ENCODE peak calls at places on chromosomes 1 and 21, in ten cellular contexts. T, O, X, S, R, H, Z, M, C and N are unnamed samples.
A peak's percentile ranks its signal among the peaks of the same experiment; 100 is the strongest.

GRCh38 chr1:208639382-208639781 is 395.2 kb upstream of the PLXNA2 start:
- DNase-seq in H (no peak), C (no peak), X (no peak), T (no peak), M (no peak), R (no peak), Z (no peak), O (no peak), S (no peak), N (no peak)

GRCh38 chr1:70509996-70510876 is 99.2 kb downstream of the CTH start:
- DNase-seq in H (no peak), O (no peak), Z (peak; percentile 98), R (no peak), S (peak; percentile 30), T (peak; percentile 71), M (no peak), X (peak; percentile 14), C (peak; percentile 98), N (peak; percentile 32)

GRCh38 chr21:21159253-21159899 is 161.2 kb downstream of the NCAM2 start:
- DNase-seq in S (no peak), O (no peak), R (no peak), T (no peak), H (no peak), M (no peak), C (peak; percentile 23), Z (no peak), X (no peak), N (no peak)

GRCh38 chr1:76622774-76623173 is 244.5 kb upstream of the ST6GALNAC5 start:
- DNase-seq in T (no peak), X (no peak), H (no peak), R (no peak), C (no peak), O (no peak), M (no peak), Z (no peak), S (no peak), N (no peak)

GRCh38 chr1:165903672-165904071 is 76.3 kb downstream of the UCK2 start:
- DNase-seq in R (no peak), M (no peak), C (peak; percentile 75), O (no peak), T (peak; percentile 86), S (no peak), Z (no peak), H (no peak), X (no peak), N (no peak)

GRCh38 chr21:37636152-37636860 is 269.7 kb downstream of the DYRK1A start:
- DNase-seq in H (no peak), T (peak; percentile 71), S (no peak), O (no peak), M (no peak), C (peak; percentile 48), R (no peak), Z (peak; percentile 79), X (no peak), N (no peak)

GRCh38 chr1:37739222-37739621 is 25.7 kb downstream of the EPHA10 start:
- DNase-seq in T (no peak), H (no peak), C (no peak), Z (no peak), O (no peak), R (no peak), S (no peak), X (peak; percentile 80), M (no peak), N (no peak)

GRCh38 chr1:229843627-229844238 is 217.7 kb downstream of the URB2 start:
- DNase-seq in M (no peak), O (no peak), T (no peak), S (no peak), H (no peak), X (peak; percentile 61), Z (no peak), C (peak; percentile 99), R (peak; percentile 78), N (no peak)

GRCh38 chr1:228487336-228488106 is at the start of gene RNF187:
- DNase-seq in R (no peak), S (no peak), X (peak; percentile 88), H (peak; percentile 81), M (no peak), O (peak; percentile 96), Z (no peak), C (no peak), T (no peak), N (peak; percentile 96)

GRCh38 chr1:20848162-20848561 is 61.1 kb upstream of the HP1BP3 start:
- DNase-seq in M (no peak), H (no peak), R (no peak), C (peak; percentile 30), T (peak; percentile 47), X (no peak), Z (no peak), S (no peak), O (no peak), N (no peak)

GRCh38 chr1:174692313-174692712 is 244.5 kb downstream of the GPR52 start:
- DNase-seq in S (no peak), O (no peak), Z (no peak), X (no peak), H (no peak), M (no peak), R (no peak), T (no peak), C (peak; percentile 48), N (no peak)
- TF ChIP-seq CTCF in S (no peak), O (no peak), Z (peak; percentile 15), X (no peak), H (no peak), M (no peak), R (peak; percentile 12), T (no peak), C (peak; percentile 10), N (no peak)

GRCh38 chr1:94554611-94555010 is 13.1 kb upstream of the F3 start:
- DNase-seq in S (no peak), C (no peak), O (no peak), T (no peak), H (no peak), M (no peak), Z (no peak), X (no peak), R (no peak), N (no peak)

GRCh38 chr1:94562502-94563260 is 21.1 kb upstream of the F3 start:
- DNase-seq in O (peak; percentile 68), R (no peak), T (no peak), H (no peak), S (no peak), C (no peak), X (no peak), Z (no peak), M (no peak), N (no peak)

GRCh38 chr1:94559921-94560320 is 18.4 kb upstream of the F3 start:
- DNase-seq in C (no peak), M (no peak), T (no peak), Z (no peak), R (no peak), X (no peak), H (no peak), O (no peak), S (no peak), N (no peak)

GRCh38 chr1:94555091-94555490 is 13.5 kb upstream of the F3 start:
- DNase-seq in M (no peak), O (no peak), H (no peak), X (no peak), R (no peak), T (no peak), C (no peak), S (no peak), Z (no peak), N (no peak)

GRCh38 chr1:94560333-94560732 is 18.8 kb upstream of the F3 start:
- DNase-seq in X (no peak), O (no peak), R (no peak), T (no peak), C (no peak), H (no peak), M (no peak), S (no peak), Z (no peak), N (no peak)
- TF ChIP-seq CTCF in X (no peak), O (no peak), R (no peak), T (no peak), C (no peak), H (no peak), M (no peak), S (no peak), Z (no peak), N (no peak)

GRCh38 chr1:248618878-248619277 is 16.0 kb downstream of the OR2T11 start:
- DNase-seq in Z (peak; percentile 4), R (peak; percentile 75), H (no peak), C (peak; percentile 31), T (peak; percentile 36), M (peak; percentile 57), S (no peak), X (peak; percentile 49), O (no peak), N (no peak)
- TF ChIP-seq CTCF in Z (peak; percentile 62), R (peak; percentile 81), H (no peak), C (peak; percentile 44), T (peak; percentile 38), M (peak; percentile 59), S (no peak), X (peak; percentile 65), O (peak; percentile 71), N (no peak)

GRCh38 chr1:111465754-111466153 is 8.0 kb upstream of the C1orf162 start:
- DNase-seq in T (no peak), R (no peak), M (no peak), C (no peak), H (no peak), X (no peak), S (no peak), Z (no peak), O (no peak), N (no peak)

GRCh38 chr1:111468717-111469100 is 5.1 kb upstream of the C1orf162 start:
- DNase-seq in X (no peak), R (no peak), O (no peak), H (no peak), S (no peak), C (no peak), T (no peak), Z (no peak), M (no peak), N (no peak)

GRCh38 chr1:111466480-111466879 is 7.3 kb upstream of the C1orf162 start:
- DNase-seq in T (no peak), R (no peak), C (no peak), M (no peak), H (no peak), X (no peak), Z (no peak), S (no peak), O (no peak), N (no peak)

GRCh38 chr1:111469539-111469938 is 4.2 kb upstream of the C1orf162 start:
- DNase-seq in S (no peak), O (no peak), C (no peak), M (no peak), Z (no peak), T (no peak), R (no peak), X (no peak), H (no peak), N (no peak)

GRCh38 chr1:111467805-111468716 is 5.7 kb upstream of the C1orf162 start:
- DNase-seq in O (no peak), Z (no peak), S (no peak), X (peak; percentile 43), H (no peak), T (no peak), R (no peak), M (no peak), C (no peak), N (no peak)
- TF ChIP-seq CTCF in O (no peak), Z (no peak), S (no peak), X (no peak), H (peak; percentile 18), T (no peak), R (peak; percentile 31), M (no peak), C (no peak), N (no peak)